ENCODE peak calls at places on chromosomes 6 and 20, in seven cellular contexts. One of them, this sample, is unnamed.
A peak's percentile ranks its signal among the peaks of the same experiment; 100 is the strongest.

GRCh38 chr20:62427172-62428007 is at the start of gene RBBP8NL:
- DNase-seq in naive thymus-derived CD4-positive, alpha-beta T cell: no peak
- DNase-seq in fibroblast of the conjunctiva: no peak
- DNase-seq in dorsolateral prefrontal cortex: no peak
- DNase-seq in C1 segment of cervical spinal cord: no peak
- DNase-seq in stimulated activated CD4-positive, alpha-beta T cell treated with anti-CD3 and anti-CD28 coated beads, Interleukin-4, amount 100 ng/mL, for 24 hours: no peak
- DNase-seq in foreskin fibroblast: no peak
- DNase-seq in this sample: no peak

GRCh38 chr6:100468013-100468622 is 3.4 kb upstream of the SIM1 start:
- DNase-seq in naive thymus-derived CD4-positive, alpha-beta T cell: no peak
- DNase-seq in C1 segment of cervical spinal cord: no peak
- DNase-seq in dorsolateral prefrontal cortex: no peak
- DNase-seq in fibroblast of the conjunctiva: no peak
- DNase-seq in foreskin fibroblast: no peak
- DNase-seq in stimulated activated CD4-positive, alpha-beta T cell treated with anti-CD3 and anti-CD28 coated beads, Interleukin-4, amount 100 ng/mL, for 24 hours: no peak
- DNase-seq in this sample: peak; percentile 8

GRCh38 chr20:19285424-19285823 is 73.0 kb downstream of the SLC24A3 start:
- DNase-seq in C1 segment of cervical spinal cord: no peak
- DNase-seq in fibroblast of the conjunctiva: no peak
- DNase-seq in dorsolateral prefrontal cortex: no peak
- DNase-seq in naive thymus-derived CD4-positive, alpha-beta T cell: no peak
- DNase-seq in stimulated activated CD4-positive, alpha-beta T cell treated with anti-CD3 and anti-CD28 coated beads, Interleukin-4, amount 100 ng/mL, for 24 hours: no peak
- DNase-seq in foreskin fibroblast: no peak
- DNase-seq in this sample: no peak

GRCh38 chr6:118586741-118587485 is 38.8 kb downstream of the PLN start:
- DNase-seq in dorsolateral prefrontal cortex: no peak
- DNase-seq in C1 segment of cervical spinal cord: no peak
- DNase-seq in foreskin fibroblast: no peak
- DNase-seq in stimulated activated CD4-positive, alpha-beta T cell treated with anti-CD3 and anti-CD28 coated beads, Interleukin-4, amount 100 ng/mL, for 24 hours: no peak
- DNase-seq in fibroblast of the conjunctiva: no peak
- DNase-seq in naive thymus-derived CD4-positive, alpha-beta T cell: no peak
- DNase-seq in this sample: no peak

GRCh38 chr6:16950311-16950710 is 151.5 kb upstream of the STMND1 start:
- DNase-seq in naive thymus-derived CD4-positive, alpha-beta T cell: no peak
- DNase-seq in stimulated activated CD4-positive, alpha-beta T cell treated with anti-CD3 and anti-CD28 coated beads, Interleukin-4, amount 100 ng/mL, for 24 hours: no peak
- DNase-seq in foreskin fibroblast: no peak
- DNase-seq in dorsolateral prefrontal cortex: no peak
- DNase-seq in C1 segment of cervical spinal cord: no peak
- DNase-seq in fibroblast of the conjunctiva: no peak
- DNase-seq in this sample: no peak

GRCh38 chr6:137981758-137982157 is 114.7 kb downstream of the TNFAIP3 start:
- DNase-seq in foreskin fibroblast: no peak
- DNase-seq in dorsolateral prefrontal cortex: no peak
- DNase-seq in naive thymus-derived CD4-positive, alpha-beta T cell: no peak
- DNase-seq in C1 segment of cervical spinal cord: no peak
- DNase-seq in stimulated activated CD4-positive, alpha-beta T cell treated with anti-CD3 and anti-CD28 coated beads, Interleukin-4, amount 100 ng/mL, for 24 hours: no peak
- DNase-seq in fibroblast of the conjunctiva: no peak
- DNase-seq in this sample: no peak

GRCh38 chr20:32495949-32496348 is 89.2 kb downstream of the NOL4L start:
- DNase-seq in foreskin fibroblast: no peak
- DNase-seq in dorsolateral prefrontal cortex: no peak
- DNase-seq in stimulated activated CD4-positive, alpha-beta T cell treated with anti-CD3 and anti-CD28 coated beads, Interleukin-4, amount 100 ng/mL, for 24 hours: no peak
- DNase-seq in naive thymus-derived CD4-positive, alpha-beta T cell: no peak
- DNase-seq in fibroblast of the conjunctiva: no peak
- DNase-seq in C1 segment of cervical spinal cord: no peak
- DNase-seq in this sample: no peak

GRCh38 chr6:39313526-39314272 is 520 bp downstream of the KCNK17 start:
- DNase-seq in stimulated activated CD4-positive, alpha-beta T cell treated with anti-CD3 and anti-CD28 coated beads, Interleukin-4, amount 100 ng/mL, for 24 hours: no peak
- DNase-seq in C1 segment of cervical spinal cord: no peak
- DNase-seq in foreskin fibroblast: no peak
- DNase-seq in naive thymus-derived CD4-positive, alpha-beta T cell: no peak
- DNase-seq in fibroblast of the conjunctiva: no peak
- DNase-seq in dorsolateral prefrontal cortex: no peak
- DNase-seq in this sample: no peak

GRCh38 chr20:59988141-59988540 is 29.9 kb downstream of the CDH26 start:
- DNase-seq in stimulated activated CD4-positive, alpha-beta T cell treated with anti-CD3 and anti-CD28 coated beads, Interleukin-4, amount 100 ng/mL, for 24 hours: no peak
- DNase-seq in foreskin fibroblast: no peak
- DNase-seq in dorsolateral prefrontal cortex: no peak
- DNase-seq in naive thymus-derived CD4-positive, alpha-beta T cell: no peak
- DNase-seq in C1 segment of cervical spinal cord: no peak
- DNase-seq in fibroblast of the conjunctiva: no peak
- DNase-seq in this sample: no peak